ENCODE peak calls at places on chromosomes 6 and 20, in eight cellular contexts. J is suprapubic skin, D is cardiac muscle cell, H is astrocyte of the spinal cord, W is mammary epithelial cell, X is stomach, C is foreskin fibroblast, L is progenitor cell of endocrine pancreas. B is an unnamed sample.

GRCh38 chr6:125041740-125042459 is 79.7 kb downstream of the RNF217 start:
- DNase-seq in J (no peak), D (peak; percentile 54), L (no peak), X (no peak), W (peak; percentile 79), C (peak; percentile 63), H (peak; percentile 13), B (no peak)

GRCh38 chr6:15227827-15228318 is 18.0 kb upstream of the JARID2 start:
- DNase-seq in L (no peak), C (no peak), J (no peak), X (no peak), D (no peak), H (no peak), W (no peak), B (no peak)

GRCh38 chr6:127186889-127187288 is 68.4 kb downstream of the RSPO3 start:
- DNase-seq in X (peak; percentile 71), H (no peak), J (peak; percentile 82), W (peak; percentile 24), D (peak; percentile 37), L (peak; percentile 18), C (no peak), B (no peak)

GRCh38 chr6:155678361-155678760 is 222.7 kb upstream of the NOX3 start:
- DNase-seq in H (peak; percentile 59), W (no peak), D (no peak), L (no peak), C (no peak), X (no peak), J (no peak), B (no peak)

GRCh38 chr6:70398783-70399730 is 14.3 kb upstream of the FAM135A start:
- DNase-seq in D (no peak), H (peak; percentile 62), X (peak; percentile 72), W (peak; percentile 98), C (no peak), L (no peak), J (no peak), B (no peak)

GRCh38 chr20:59559024-59559817 is 45.1 kb upstream of the PHACTR3 start:
- DNase-seq in L (no peak), J (no peak), X (no peak), C (no peak), H (no peak), D (no peak), W (no peak), B (no peak)

GRCh38 chr6:147750420-147750819 is 241.9 kb downstream of the SAMD5 start:
- DNase-seq in L (no peak), H (no peak), J (no peak), X (no peak), D (no peak), W (no peak), C (no peak), B (no peak)

GRCh38 chr6:113856011-113856551 is 1.1 kb upstream of the MARCKS start:
- DNase-seq in X (peak; percentile 29), L (no peak), D (peak; percentile 54), W (peak; percentile 60), H (peak; percentile 74), J (no peak), C (peak; percentile 36), B (no peak)

GRCh38 chr20:4673371-4674001 is 48.2 kb upstream of the PRND start:
- DNase-seq in D (peak; percentile 18), W (no peak), J (no peak), H (no peak), X (no peak), L (no peak), C (no peak), B (no peak)

GRCh38 chr6:121647905-121648304 is 212.5 kb downstream of the GJA1 start:
- DNase-seq in J (no peak), L (no peak), D (no peak), H (peak; percentile 44), W (peak; percentile 12), C (peak; percentile 64), X (no peak), B (no peak)

GRCh38 chr6:127515794-127516675 is 3.1 kb downstream of the MTCL3 start:
- DNase-seq in W (peak; percentile 29), L (peak; percentile 67), J (peak; percentile 81), X (peak; percentile 47), H (peak; percentile 81), C (peak; percentile 62), D (peak; percentile 90), B (no peak)

GRCh38 chr6:20851795-20852194 is 317.5 kb downstream of the CDKAL1 start:
- DNase-seq in C (no peak), W (no peak), L (no peak), H (no peak), X (no peak), J (no peak), D (no peak), B (no peak)

DNA sequence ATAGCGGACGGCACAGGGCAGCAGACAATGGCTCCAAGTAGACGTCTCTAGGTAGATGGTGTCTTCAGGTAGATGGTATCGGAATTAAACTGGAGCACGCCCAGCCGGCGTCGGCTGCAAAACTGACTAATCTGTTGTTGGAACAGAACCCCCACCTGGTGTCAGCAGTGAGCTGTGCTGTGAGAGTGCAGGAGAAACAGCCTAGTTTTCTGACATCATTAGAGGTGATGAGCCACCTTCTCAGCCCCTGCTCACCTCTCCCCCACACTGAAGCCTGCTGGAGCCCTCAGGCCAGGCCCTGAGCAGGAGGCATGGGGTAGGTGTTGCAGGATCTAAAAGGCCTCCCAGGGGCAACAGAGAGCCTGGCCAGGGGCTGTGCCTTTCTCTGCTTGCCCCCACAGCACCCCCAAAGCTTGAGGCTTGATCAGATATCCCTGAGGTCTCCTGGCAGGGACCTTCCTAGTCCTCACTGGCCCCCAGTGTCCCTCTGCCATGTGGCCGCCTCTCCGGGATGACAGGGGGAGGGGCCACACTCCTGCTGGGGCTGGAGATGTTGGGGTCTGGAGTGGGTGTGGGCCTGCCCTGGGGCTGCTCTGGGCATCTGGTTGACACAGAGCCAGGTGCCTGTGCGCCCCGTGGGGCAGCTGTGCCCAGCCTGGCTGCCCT is 6.9 kb upstream of the HELZ2 start:
- DNase-seq in J (no peak), H (peak; percentile 39), X (peak; percentile 53), W (peak; percentile 79), C (no peak), D (peak; percentile 44), L (no peak), B (no peak)
- TF ChIP-seq CTCF in J (no peak), H (peak; percentile 63), X (no peak), W (peak; percentile 83), C (peak; percentile 41), D (peak; percentile 48), L (peak; percentile 45), B (no peak)

GRCh38 chr6:42547407-42548329 is 16.2 kb upstream of the UBR2 start:
- DNase-seq in L (peak; percentile 76), W (peak; percentile 56), J (peak; percentile 88), D (peak; percentile 90), C (peak; percentile 68), X (peak; percentile 87), H (peak; percentile 83), B (peak; percentile 82)

GRCh38 chr6:42550277-42550676 is 13.6 kb upstream of the UBR2 start:
- DNase-seq in X (no peak), J (no peak), H (no peak), C (no peak), D (no peak), L (no peak), W (no peak), B (no peak)

GRCh38 chr6:42552380-42552779 is 11.4 kb upstream of the UBR2 start:
- DNase-seq in X (no peak), D (no peak), C (no peak), W (no peak), L (no peak), H (no peak), J (no peak), B (no peak)

GRCh38 chr6:42555477-42556457 is 8.1 kb upstream of the UBR2 start:
- DNase-seq in W (peak; percentile 25), L (no peak), X (no peak), C (no peak), D (peak; percentile 28), H (no peak), J (no peak), B (no peak)

GRCh38 chr6:42551202-42551601 is 12.6 kb upstream of the UBR2 start:
- DNase-seq in X (no peak), W (no peak), H (no peak), J (no peak), L (no peak), D (no peak), C (no peak), B (no peak)
- TF ChIP-seq CTCF in X (no peak), W (no peak), H (no peak), J (no peak), L (no peak), D (no peak), C (no peak), B (no peak)

DNA sequence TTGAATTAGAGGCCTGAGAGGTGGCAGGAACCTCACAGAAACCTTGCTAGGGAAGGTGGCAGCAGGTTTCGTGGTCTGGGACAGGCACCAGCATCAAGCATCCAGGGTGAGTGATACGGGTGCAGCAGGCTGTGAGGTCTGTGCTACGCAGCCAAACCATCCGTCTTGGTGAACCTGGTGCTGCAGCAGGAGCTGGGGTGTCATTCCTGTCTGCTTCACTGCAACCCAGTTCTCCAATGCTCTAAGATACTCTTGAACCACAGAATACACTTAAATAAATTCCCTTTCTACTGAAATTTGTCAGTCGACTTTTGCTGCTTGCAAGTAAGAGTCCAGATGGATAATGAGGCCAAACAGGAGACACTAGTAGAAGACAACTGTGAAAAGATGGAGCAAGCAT is 9.7 kb upstream of the CBLN4 start:
- DNase-seq in X (no peak), W (no peak), C (no peak), D (no peak), L (no peak), H (no peak), J (no peak), B (no peak)
- TF ChIP-seq CTCF in X (no peak), W (no peak), C (no peak), D (no peak), L (no peak), H (no peak), J (no peak), B (no peak)

GRCh38 chr6:39093167-39093708 is 21.7 kb downstream of the SAYSD1 start:
- DNase-seq in C (no peak), D (no peak), J (no peak), X (no peak), H (no peak), L (no peak), W (no peak), B (no peak)

GRCh38 chr6:39090036-39090435 is 24.9 kb downstream of the SAYSD1 start:
- DNase-seq in C (no peak), L (no peak), X (no peak), D (no peak), H (no peak), J (no peak), W (no peak), B (no peak)

GRCh38 chr6:39095578-39095977 is 19.4 kb downstream of the SAYSD1 start:
- DNase-seq in L (no peak), X (no peak), C (no peak), J (no peak), H (no peak), W (no peak), D (no peak), B (no peak)

GRCh38 chr6:39091163-39091562 is 23.8 kb downstream of the SAYSD1 start:
- DNase-seq in D (no peak), X (no peak), W (peak; percentile 16), H (no peak), L (no peak), C (no peak), J (no peak), B (no peak)

DNA sequence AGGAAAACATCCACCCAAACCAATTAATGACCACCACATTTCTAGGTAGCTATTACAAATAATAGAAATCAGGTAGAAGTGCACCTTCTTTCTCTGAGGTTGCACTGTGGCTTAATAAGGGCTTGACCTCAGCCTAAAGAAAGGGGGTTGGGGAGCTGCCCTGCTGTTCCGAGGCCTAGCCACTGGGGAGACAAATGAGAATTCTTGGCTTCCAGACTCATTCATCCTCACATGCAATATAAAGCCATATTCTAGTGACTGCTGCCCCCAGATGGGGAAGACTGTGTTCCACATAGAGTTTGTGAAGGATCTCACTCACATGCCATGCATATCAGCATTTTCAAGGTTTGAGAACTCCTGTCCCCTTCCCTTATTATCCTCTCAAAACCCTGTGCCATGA is 22.9 kb downstream of the SAYSD1 start:
- DNase-seq in L (no peak), J (no peak), D (peak; percentile 25), H (no peak), W (no peak), X (no peak), C (no peak), B (no peak)
- TF ChIP-seq CTCF in L (peak; percentile 32), J (no peak), D (no peak), H (no peak), W (no peak), X (no peak), C (no peak), B (no peak)

B was measured in coronary artery.